ENCODE peak calls at places on chromosomes 13 and 19, in five cellular contexts. One of them, this sample, is unnamed.

GRCh38 chr19:45470147-45471081 is 2.6 kb downstream of the FOSB start:
- DNase-seq in NCI-H1417: no peak
- DNase-seq in stimulated activated CD8-positive, alpha-beta memory T cell treated with anti-CD3 and anti-CD28 coated beads, Interleukin-7, amount 100 ng/mL, for 24 hours: no peak
- DNase-seq in fibroblast of the conjunctiva: no peak
- DNase-seq in hepatic stellate cell: peak; percentile 70
- DNase-seq in this sample: peak; percentile 60

GRCh38 chr13:28540612-28541011 is 45.7 kb upstream of the FLT1 start:
- DNase-seq in hepatic stellate cell: no peak
- DNase-seq in stimulated activated CD8-positive, alpha-beta memory T cell treated with anti-CD3 and anti-CD28 coated beads, Interleukin-7, amount 100 ng/mL, for 24 hours: no peak
- DNase-seq in fibroblast of the conjunctiva: no peak
- DNase-seq in NCI-H1417: no peak
- DNase-seq in this sample: no peak

GRCh38 chr19:38650911-38651584 is 3.6 kb downstream of the ACTN4 start:
- DNase-seq in NCI-H1417: no peak
- DNase-seq in fibroblast of the conjunctiva: peak; percentile 83
- DNase-seq in stimulated activated CD8-positive, alpha-beta memory T cell treated with anti-CD3 and anti-CD28 coated beads, Interleukin-7, amount 100 ng/mL, for 24 hours: no peak
- DNase-seq in hepatic stellate cell: peak; percentile 60
- DNase-seq in this sample: no peak

GRCh38 chr13:31951215-31951678 is 80.3 kb upstream of the FRY start:
- DNase-seq in fibroblast of the conjunctiva: no peak
- DNase-seq in stimulated activated CD8-positive, alpha-beta memory T cell treated with anti-CD3 and anti-CD28 coated beads, Interleukin-7, amount 100 ng/mL, for 24 hours: no peak
- DNase-seq in NCI-H1417: no peak
- DNase-seq in hepatic stellate cell: peak; percentile 23
- DNase-seq in this sample: peak; percentile 34

GRCh38 chr13:19587635-19588300 is 26.4 kb upstream of the TPTE2 start:
- DNase-seq in fibroblast of the conjunctiva: peak; percentile 24
- DNase-seq in hepatic stellate cell: peak; percentile 26
- DNase-seq in NCI-H1417: peak; percentile 49
- DNase-seq in stimulated activated CD8-positive, alpha-beta memory T cell treated with anti-CD3 and anti-CD28 coated beads, Interleukin-7, amount 100 ng/mL, for 24 hours: no peak
- DNase-seq in this sample: no peak

GRCh38 chr19:18468517-18468916 is 30.6 kb upstream of the ISYNA1 start:
- DNase-seq in NCI-H1417: no peak
- DNase-seq in hepatic stellate cell: no peak
- DNase-seq in fibroblast of the conjunctiva: no peak
- DNase-seq in stimulated activated CD8-positive, alpha-beta memory T cell treated with anti-CD3 and anti-CD28 coated beads, Interleukin-7, amount 100 ng/mL, for 24 hours: no peak
- DNase-seq in this sample: no peak

GRCh38 chr13:73531014-73531413 is 472.2 kb downstream of the KLF5 start:
- DNase-seq in fibroblast of the conjunctiva: no peak
- DNase-seq in stimulated activated CD8-positive, alpha-beta memory T cell treated with anti-CD3 and anti-CD28 coated beads, Interleukin-7, amount 100 ng/mL, for 24 hours: no peak
- DNase-seq in hepatic stellate cell: no peak
- DNase-seq in NCI-H1417: no peak
- DNase-seq in this sample: no peak

GRCh38 chr19:4326215-4326836 is 12.3 kb downstream of the STAP2 start:
- DNase-seq in hepatic stellate cell: no peak
- DNase-seq in stimulated activated CD8-positive, alpha-beta memory T cell treated with anti-CD3 and anti-CD28 coated beads, Interleukin-7, amount 100 ng/mL, for 24 hours: no peak
- DNase-seq in fibroblast of the conjunctiva: no peak
- DNase-seq in NCI-H1417: no peak
- DNase-seq in this sample: no peak

GRCh38 chr13:40508112-40508511 is 158.3 kb downstream of the FOXO1 start:
- DNase-seq in hepatic stellate cell: peak; percentile 31
- DNase-seq in stimulated activated CD8-positive, alpha-beta memory T cell treated with anti-CD3 and anti-CD28 coated beads, Interleukin-7, amount 100 ng/mL, for 24 hours: no peak
- DNase-seq in NCI-H1417: no peak
- DNase-seq in fibroblast of the conjunctiva: peak; percentile 58
- DNase-seq in this sample: no peak

GRCh38 chr13:106096661-106097092 is 438.8 kb downstream of the EFNB2 start:
- DNase-seq in hepatic stellate cell: no peak
- DNase-seq in stimulated activated CD8-positive, alpha-beta memory T cell treated with anti-CD3 and anti-CD28 coated beads, Interleukin-7, amount 100 ng/mL, for 24 hours: no peak
- DNase-seq in NCI-H1417: no peak
- DNase-seq in fibroblast of the conjunctiva: no peak
- DNase-seq in this sample: no peak

GRCh38 chr13:45851171-45851889 is at the start of gene SIAH3:
- DNase-seq in fibroblast of the conjunctiva: no peak
- DNase-seq in hepatic stellate cell: no peak
- DNase-seq in stimulated activated CD8-positive, alpha-beta memory T cell treated with anti-CD3 and anti-CD28 coated beads, Interleukin-7, amount 100 ng/mL, for 24 hours: no peak
- DNase-seq in NCI-H1417: peak; percentile 46
- DNase-seq in this sample: no peak